ENCODE peak calls at places on chromosomes 2 and 18, in four cellular contexts. One of them, this sample, is unnamed.
A peak's percentile ranks its signal among the peaks of the same experiment; 100 is the strongest.

GRCh38 chr2:172249986-172250385 is 147.3 kb upstream of the DLX2 start:
- DNase-seq in heart right ventricle: no peak
- DNase-seq in GM12865: no peak
- DNase-seq in upper lobe of right lung: no peak
- DNase-seq in this sample: no peak

GRCh38 chr18:34002130-34002529 is 222.6 kb downstream of the NOL4 start:
- DNase-seq in heart right ventricle: no peak
- DNase-seq in GM12865: peak; percentile 10
- DNase-seq in upper lobe of right lung: no peak
- DNase-seq in this sample: no peak

GRCh38 chr2:72723769-72724370 is 102.0 kb downstream of the EXOC6B start:
- DNase-seq in GM12865: no peak
- DNase-seq in heart right ventricle: no peak
- DNase-seq in upper lobe of right lung: no peak
- DNase-seq in this sample: no peak

GRCh38 chr2:16666453-16666801 is 793 bp upstream of the CYRIA start:
- DNase-seq in GM12865: peak; percentile 38
- DNase-seq in upper lobe of right lung: no peak
- DNase-seq in heart right ventricle: no peak
- DNase-seq in this sample: no peak

GRCh38 chr2:191917967-191918651 is 71.2 kb upstream of the CAVIN2 start:
- DNase-seq in GM12865: no peak
- DNase-seq in upper lobe of right lung: no peak
- DNase-seq in heart right ventricle: peak; percentile 18
- DNase-seq in this sample: no peak

GRCh38 chr2:10202136-10202535 is 79.6 kb downstream of the RRM2 start:
- DNase-seq in upper lobe of right lung: no peak
- DNase-seq in heart right ventricle: no peak
- DNase-seq in GM12865: no peak
- DNase-seq in this sample: no peak

GRCh38 chr2:126776701-126777619 is 121.0 kb downstream of the GYPC start:
- DNase-seq in GM12865: peak; percentile 79
- DNase-seq in heart right ventricle: peak; percentile 87
- DNase-seq in upper lobe of right lung: peak; percentile 90
- DNase-seq in this sample: peak; percentile 59

GRCh38 chr2:157835425-157835824 is 40.7 kb downstream of the ACVR1 start:
- DNase-seq in GM12865: no peak
- DNase-seq in heart right ventricle: no peak
- DNase-seq in upper lobe of right lung: no peak
- DNase-seq in this sample: no peak

GRCh38 chr18:50610349-50610748 is 50.5 kb downstream of the MAPK4 start:
- DNase-seq in heart right ventricle: no peak
- DNase-seq in upper lobe of right lung: no peak
- DNase-seq in GM12865: peak; percentile 26
- DNase-seq in this sample: no peak
- TF ChIP-seq CTCF in heart right ventricle: no peak
- TF ChIP-seq CTCF in upper lobe of right lung: no peak
- TF ChIP-seq CTCF in GM12865: peak; percentile 31
- TF ChIP-seq CTCF in this sample: no peak

DNA sequence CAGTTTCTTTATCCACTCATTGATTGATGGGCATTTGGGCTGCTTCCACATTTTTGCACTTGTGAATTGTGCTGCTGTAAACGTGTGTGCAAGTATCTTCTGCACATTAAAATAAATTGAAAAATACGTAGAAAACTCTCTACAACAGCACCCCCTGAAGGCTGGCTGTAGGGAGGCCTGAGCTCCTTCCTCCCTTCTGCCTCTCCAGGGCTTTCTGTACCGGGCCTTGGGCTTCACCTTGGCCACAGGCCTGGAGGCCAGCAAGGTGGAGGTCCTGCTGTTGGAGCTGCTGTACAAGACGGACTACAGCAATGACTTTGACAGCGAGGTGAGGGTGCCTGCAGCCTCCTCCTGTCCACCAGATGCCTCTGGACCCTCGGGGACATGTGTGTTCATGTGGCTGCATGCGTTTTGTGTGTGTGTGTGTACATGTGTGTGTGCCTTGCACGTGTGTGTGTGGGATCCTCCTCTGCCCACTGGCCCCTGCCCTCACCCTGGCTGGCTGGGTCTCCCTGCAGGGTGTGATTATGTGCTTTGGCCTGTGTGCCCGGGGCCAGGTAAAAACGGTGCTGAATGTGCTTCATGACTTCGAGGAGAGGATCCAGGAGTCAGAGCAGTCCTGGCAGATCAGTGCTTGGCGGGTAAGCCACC is 29.2 kb downstream of the MROH2A start:
- DNase-seq in heart right ventricle: no peak
- DNase-seq in GM12865: no peak
- DNase-seq in upper lobe of right lung: peak; percentile 31
- DNase-seq in this sample: no peak
- TF ChIP-seq CTCF in heart right ventricle: no peak
- TF ChIP-seq CTCF in GM12865: peak; percentile 2
- TF ChIP-seq CTCF in upper lobe of right lung: no peak
- TF ChIP-seq CTCF in this sample: no peak

DNA sequence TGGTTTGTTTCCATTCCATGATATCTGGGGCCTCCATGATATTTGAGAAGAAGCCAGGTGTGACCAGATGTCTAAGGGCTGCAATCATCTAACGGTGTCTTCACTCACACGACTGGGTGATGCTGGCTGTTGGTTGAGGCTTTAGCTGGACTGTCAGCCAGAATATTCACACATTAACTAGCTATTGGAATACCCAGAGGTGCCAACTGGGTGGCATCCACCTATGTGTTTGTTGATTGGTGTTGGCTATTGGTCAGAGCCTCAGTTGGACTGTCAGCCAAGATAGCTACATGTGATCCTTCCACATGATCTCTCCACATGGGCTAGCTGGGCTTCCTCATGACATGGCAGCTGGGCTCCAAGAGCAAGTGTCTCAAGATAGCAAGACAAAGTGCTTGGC is 117.4 kb downstream of the CDCA7 start:
- DNase-seq in upper lobe of right lung: no peak
- DNase-seq in GM12865: no peak
- DNase-seq in heart right ventricle: no peak
- DNase-seq in this sample: no peak
- TF ChIP-seq CTCF in upper lobe of right lung: no peak
- TF ChIP-seq CTCF in GM12865: no peak
- TF ChIP-seq CTCF in heart right ventricle: no peak
- TF ChIP-seq CTCF in this sample: no peak

GRCh38 chr2:105296017-105296611 is 33.4 kb downstream of the TGFBRAP1 start:
- DNase-seq in heart right ventricle: no peak
- DNase-seq in upper lobe of right lung: no peak
- DNase-seq in GM12865: no peak
- DNase-seq in this sample: no peak

GRCh38 chr2:105297211-105297610 is 32.3 kb downstream of the TGFBRAP1 start:
- DNase-seq in upper lobe of right lung: no peak
- DNase-seq in GM12865: no peak
- DNase-seq in heart right ventricle: no peak
- DNase-seq in this sample: no peak

GRCh38 chr2:105301646-105302045 is 27.9 kb downstream of the TGFBRAP1 start:
- DNase-seq in upper lobe of right lung: no peak
- DNase-seq in heart right ventricle: no peak
- DNase-seq in GM12865: no peak
- DNase-seq in this sample: no peak

GRCh38 chr2:105298017-105298416 is 31.5 kb downstream of the TGFBRAP1 start:
- DNase-seq in upper lobe of right lung: no peak
- DNase-seq in heart right ventricle: no peak
- DNase-seq in GM12865: no peak
- DNase-seq in this sample: no peak

DNA sequence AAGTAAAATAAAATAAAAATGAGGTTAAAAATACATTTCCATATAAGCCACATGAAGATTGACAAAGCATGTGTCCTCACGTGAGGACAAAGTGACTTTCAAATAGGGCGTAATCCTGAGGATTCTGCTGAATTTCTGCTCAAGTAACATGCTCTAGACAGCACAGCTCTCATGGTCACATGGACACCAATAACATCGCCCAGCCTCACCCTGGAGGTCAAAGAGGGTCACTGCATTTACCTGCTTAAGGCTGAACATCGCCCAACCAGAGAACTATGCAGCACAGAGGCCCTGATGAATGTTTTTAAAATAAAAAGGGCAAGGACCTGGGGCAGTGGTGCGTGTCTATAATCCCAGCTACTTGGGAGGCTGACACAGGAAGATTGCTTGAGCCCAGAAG is 30.2 kb downstream of the TGFBRAP1 start:
- DNase-seq in GM12865: peak; percentile 12
- DNase-seq in upper lobe of right lung: no peak
- DNase-seq in heart right ventricle: no peak
- DNase-seq in this sample: no peak
- TF ChIP-seq CTCF in GM12865: no peak
- TF ChIP-seq CTCF in upper lobe of right lung: no peak
- TF ChIP-seq CTCF in heart right ventricle: no peak
- TF ChIP-seq CTCF in this sample: no peak

GRCh38 chr2:54308186-54308585 is 52.2 kb upstream of the TSPYL6 start:
- DNase-seq in upper lobe of right lung: no peak
- DNase-seq in heart right ventricle: no peak
- DNase-seq in GM12865: no peak
- DNase-seq in this sample: no peak
- TF ChIP-seq CTCF in upper lobe of right lung: no peak
- TF ChIP-seq CTCF in heart right ventricle: no peak
- TF ChIP-seq CTCF in GM12865: no peak
- TF ChIP-seq CTCF in this sample: no peak

GRCh38 chr2:190382851-190383250 is 25.3 kb upstream of the MFSD6 start:
- DNase-seq in GM12865: peak; percentile 84
- DNase-seq in upper lobe of right lung: no peak
- DNase-seq in heart right ventricle: no peak
- DNase-seq in this sample: no peak
- TF ChIP-seq CTCF in GM12865: peak; percentile 71
- TF ChIP-seq CTCF in upper lobe of right lung: peak; percentile 55
- TF ChIP-seq CTCF in heart right ventricle: peak; percentile 34
- TF ChIP-seq CTCF in this sample: peak; percentile 45

GRCh38 chr2:196719565-196719872 is 80.0 kb downstream of the GTF3C3 start:
- DNase-seq in GM12865: no peak
- DNase-seq in upper lobe of right lung: no peak
- DNase-seq in heart right ventricle: no peak
- DNase-seq in this sample: no peak

GRCh38 chr2:196718394-196718793 is 78.9 kb downstream of the CCDC150 start:
- DNase-seq in upper lobe of right lung: no peak
- DNase-seq in heart right ventricle: no peak
- DNase-seq in GM12865: no peak
- DNase-seq in this sample: peak; percentile 34

DNA sequence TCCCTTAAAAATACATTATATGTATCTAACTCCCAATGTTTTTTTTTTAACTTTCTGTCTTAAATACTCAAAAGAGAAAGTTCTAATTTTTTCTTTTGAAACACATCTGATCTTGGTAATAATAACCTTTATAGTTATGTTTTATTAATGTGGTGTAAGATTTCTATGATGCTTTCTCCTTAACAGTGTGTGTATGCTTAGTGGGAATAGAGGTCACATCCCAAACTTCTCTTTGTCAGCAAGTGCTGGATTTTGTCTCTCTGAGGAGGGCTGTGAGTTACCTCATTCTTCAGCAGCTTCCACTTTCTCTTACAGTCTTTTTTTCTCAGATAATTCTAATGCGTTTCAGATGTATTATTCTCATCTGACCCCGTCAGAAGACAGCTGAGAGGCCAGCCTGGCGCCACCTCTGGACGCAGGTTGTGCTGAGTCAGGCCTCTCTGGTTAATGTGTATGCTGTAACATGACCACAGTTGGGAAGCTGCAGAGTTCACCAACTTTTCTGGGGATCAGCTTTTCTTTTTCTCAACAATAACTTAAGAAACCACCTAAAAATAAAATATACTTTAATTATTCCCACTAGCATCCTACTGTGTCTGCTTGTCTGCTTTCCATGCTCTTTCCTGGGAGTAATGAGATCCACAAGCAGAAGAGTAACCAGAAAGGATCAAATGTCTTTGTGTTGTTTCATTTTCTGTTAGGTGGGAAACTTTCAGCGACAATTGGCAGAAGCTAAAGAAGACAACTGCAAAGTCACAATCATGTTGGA is 79.5 kb downstream of the CCDC150 start:
- DNase-seq in heart right ventricle: no peak
- DNase-seq in GM12865: no peak
- DNase-seq in upper lobe of right lung: no peak
- DNase-seq in this sample: no peak
- TF ChIP-seq CTCF in heart right ventricle: no peak
- TF ChIP-seq CTCF in GM12865: no peak
- TF ChIP-seq CTCF in upper lobe of right lung: no peak
- TF ChIP-seq CTCF in this sample: no peak

DNA sequence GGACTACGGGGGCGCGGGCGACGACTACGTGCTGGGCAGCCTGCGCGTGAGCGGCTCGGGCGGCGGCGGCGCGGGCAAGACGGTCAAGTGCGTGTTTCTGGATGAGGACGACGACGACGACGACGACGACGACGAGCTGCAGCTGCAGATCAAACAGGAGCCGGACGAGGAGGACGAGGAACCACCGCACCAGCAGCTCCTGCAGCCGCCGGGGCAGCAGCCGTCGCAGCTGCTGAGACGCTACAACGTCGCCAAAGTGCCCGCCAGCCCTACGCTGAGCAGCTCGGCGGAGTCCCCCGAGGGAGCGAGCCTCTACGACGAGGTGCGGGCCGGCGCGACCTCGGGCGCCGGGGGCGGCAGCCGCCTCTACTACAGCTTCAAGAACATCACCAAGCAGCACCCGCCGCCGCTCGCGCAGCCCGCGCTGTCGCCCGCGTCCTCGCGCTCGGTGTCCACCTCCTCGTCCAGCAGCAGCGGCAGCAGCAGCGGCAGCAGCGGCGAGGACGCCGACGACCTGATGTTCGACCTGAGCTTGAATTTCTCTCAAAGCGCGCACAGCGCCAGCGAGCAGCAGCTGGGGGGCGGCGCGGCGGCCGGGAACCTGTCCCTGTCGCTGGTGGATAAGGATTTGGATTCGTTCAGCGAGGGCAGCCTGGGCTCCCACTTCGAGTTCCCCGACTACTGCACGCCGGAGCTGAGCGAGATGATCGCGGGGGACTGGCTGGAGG is 1.3 kb downstream of the SOX11 start:
- DNase-seq in heart right ventricle: no peak
- DNase-seq in upper lobe of right lung: no peak
- DNase-seq in GM12865: no peak
- DNase-seq in this sample: no peak
- TF ChIP-seq CTCF in heart right ventricle: no peak
- TF ChIP-seq CTCF in upper lobe of right lung: no peak
- TF ChIP-seq CTCF in GM12865: no peak
- TF ChIP-seq CTCF in this sample: no peak

DNA sequence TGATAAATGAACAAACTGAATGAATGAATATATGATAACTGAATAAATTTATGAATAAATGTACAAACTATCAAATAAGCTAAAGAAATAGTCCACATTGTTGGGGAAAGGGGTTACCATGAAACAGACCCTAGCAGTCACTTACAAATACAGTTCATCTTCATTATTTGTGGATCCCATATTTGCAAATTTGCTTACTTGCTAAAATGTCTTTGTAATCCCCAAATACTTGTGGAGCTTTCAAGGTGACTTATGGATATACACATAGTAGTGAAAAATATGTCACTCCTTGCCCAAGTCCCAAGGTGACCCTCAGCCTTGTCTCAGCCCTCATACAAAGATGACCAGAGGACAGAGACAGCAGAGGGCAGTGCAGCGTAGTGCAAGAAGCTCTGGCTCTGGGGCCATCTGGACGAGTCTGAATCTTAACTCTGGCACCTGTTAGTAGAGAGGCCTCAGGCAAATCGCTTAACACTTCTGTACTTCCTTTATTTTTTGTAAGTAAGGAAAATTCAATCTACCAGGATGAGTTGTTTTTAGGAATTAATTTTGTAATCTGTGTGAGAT is 3.1 kb downstream of the PAIP2B start:
- DNase-seq in upper lobe of right lung: no peak
- DNase-seq in heart right ventricle: peak; percentile 60
- DNase-seq in GM12865: peak; percentile 37
- DNase-seq in this sample: peak; percentile 87
- TF ChIP-seq CTCF in upper lobe of right lung: peak; percentile 44
- TF ChIP-seq CTCF in heart right ventricle: no peak
- TF ChIP-seq CTCF in GM12865: peak; percentile 17
- TF ChIP-seq CTCF in this sample: peak; percentile 84

GRCh38 chr2:133819906-133820305 is 251.6 kb upstream of the NCKAP5 start:
- DNase-seq in heart right ventricle: no peak
- DNase-seq in upper lobe of right lung: no peak
- DNase-seq in GM12865: no peak
- DNase-seq in this sample: no peak
- TF ChIP-seq CTCF in heart right ventricle: no peak
- TF ChIP-seq CTCF in upper lobe of right lung: no peak
- TF ChIP-seq CTCF in GM12865: no peak
- TF ChIP-seq CTCF in this sample: no peak

This sample was measured in gastrocnemius medialis.